ENCODE peak calls at places on chromosomes 3 and 15, in eight cellular contexts. G is T follicular helper cell; R is CD4-positive, alpha-beta T cell; Q is HT-29; F is GM10248; B is glutamatergic neuron; K is A549; T is mesendoderm. C is an unnamed sample.

GRCh38 chr3:145649368-145649887 is 511.6 kb downstream of the PLOD2 start:
- DNase-seq in G (no peak), R (no peak), Q (no peak), F (no peak), B (no peak), K (no peak), T (no peak), C (no peak)

GRCh38 chr15:67021455-67021854 is 43.9 kb upstream of the SMAD3 start:
- DNase-seq in G (no peak), R (no peak), Q (no peak), F (no peak), B (no peak), K (no peak), T (peak), C (no peak)

GRCh38 chr3:120450914-120451669 is at the start of gene FSTL1:
- DNase-seq in G (no peak), R (no peak), Q (no peak), F (no peak), B (peak), K (no peak), T (peak), C (peak)

GRCh38 chr15:73865904-73866303 is 7.5 kb upstream of the TBC1D21 start:
- DNase-seq in G (no peak), R (no peak), Q (no peak), F (no peak), B (no peak), K (no peak), T (no peak), C (peak)

GRCh38 chr3:69142090-69142489 is 19.7 kb upstream of the LMOD3 start:
- DNase-seq in G (no peak), R (no peak), Q (no peak), F (no peak), B (no peak), K (no peak), T (no peak), C (no peak)

GRCh38 chr3:10779293-10779805 is 36.7 kb upstream of the SLC6A11 start:
- DNase-seq in G (no peak), R (no peak), Q (no peak), F (no peak), B (no peak), K (no peak), T (no peak), C (no peak)

GRCh38 chr3:10883478-10884234 is 67.6 kb downstream of the SLC6A11 start:
- DNase-seq in G (no peak), R (no peak), Q (peak), F (peak), B (peak), K (peak), T (peak), C (no peak)

GRCh38 chr15:85646538-85647091 is 148.1 kb downstream of the KLHL25 start:
- DNase-seq in G (no peak), R (no peak), Q (no peak), F (peak), B (no peak), K (no peak), T (peak), C (no peak)

GRCh38 chr3:61057491-61057890 is 193.8 kb downstream of the FHIT start:
- DNase-seq in G (no peak), R (no peak), Q (no peak), F (no peak), B (no peak), K (no peak), T (no peak), C (no peak)

GRCh38 chr15:73273181-73274002 is 95.4 kb downstream of the HCN4 start:
- DNase-seq in G (peak), R (peak), Q (peak), F (peak), B (peak), K (peak), T (peak), C (peak)

GRCh38 chr15:56215769-56216168 is 27.9 kb downstream of the RFX7 start:
- DNase-seq in G (no peak), R (no peak), Q (no peak), F (no peak), B (no peak), K (peak), T (peak), C (no peak)

GRCh38 chr15:52180196-52180835 is 10.9 kb downstream of the GNB5 start:
- DNase-seq in G (peak), R (peak), Q (peak), F (peak), B (no peak), K (no peak), T (no peak), C (no peak)

GRCh38 chr3:32733631-32734229 is 48.7 kb downstream of the CNOT10 start:
- DNase-seq in G (no peak), R (no peak), Q (peak), F (peak), B (no peak), K (peak), T (peak), C (peak)

GRCh38 chr3:181689546-181689945 is 22.2 kb upstream of the SOX2 start:
- DNase-seq in G (no peak), R (no peak), Q (no peak), F (no peak), B (no peak), K (no peak), T (no peak), C (no peak)

GRCh38 chr3:107710851-107711250 is 188.1 kb downstream of the BBX start:
- DNase-seq in G (no peak), R (no peak), Q (peak), F (no peak), B (no peak), K (peak), T (peak), C (no peak)

GRCh38 chr3:73049319-73049718 is 12.1 kb upstream of the EBLN2 start:
- DNase-seq in G (no peak), R (no peak), Q (no peak), F (no peak), B (no peak), K (no peak), T (no peak), C (no peak)

GRCh38 chr3:46998121-46998851 is 18.8 kb downstream of the NBEAL2 start:
- DNase-seq in G (peak), R (peak), Q (peak), F (peak), B (peak), K (peak), T (peak), C (peak)

GRCh38 chr15:75659928-75660645 is 12.4 kb downstream of the SNX33 start:
- DNase-seq in G (no peak), R (no peak), Q (no peak), F (no peak), B (no peak), K (no peak), T (no peak), C (no peak)

GRCh38 chr15:70196314-70197291 is 98.9 kb upstream of the TLE3 start:
- DNase-seq in G (peak), R (peak), Q (no peak), F (peak), B (no peak), K (no peak), T (peak), C (peak)

GRCh38 chr3:171285287-171285686 is 174.9 kb downstream of the TNIK start:
- DNase-seq in G (no peak), R (no peak), Q (no peak), F (no peak), B (no peak), K (no peak), T (no peak), C (no peak)

GRCh38 chr3:112582242-112582874 is 20.5 kb downstream of the SLC35A5 start:
- DNase-seq in G (peak), R (no peak), Q (peak), F (no peak), B (peak), K (peak), T (peak), C (no peak)

GRCh38 chr3:178538065-178538464 is 1.8 kb downstream of the KCNMB2 start:
- DNase-seq in G (no peak), R (no peak), Q (no peak), F (no peak), B (no peak), K (no peak), T (no peak), C (no peak)

GRCh38 chr15:34644061-34644460 is 60.6 kb upstream of the GOLGA8B start:
- DNase-seq in G (no peak), R (no peak), Q (no peak), F (no peak), B (no peak), K (peak), T (peak), C (no peak)

GRCh38 chr15:71736286-71736947 is 73.9 kb upstream of the NR2E3 start:
- DNase-seq in G (no peak), R (no peak), Q (no peak), F (no peak), B (peak), K (no peak), T (no peak), C (no peak)

GRCh38 chr3:50978991-50979667 is 304.4 kb downstream of the DOCK3 start:
- DNase-seq in G (no peak), R (no peak), Q (no peak), F (no peak), B (no peak), K (no peak), T (peak), C (no peak)

GRCh38 chr3:24185738-24186384 is 240.8 kb downstream of the NR1D2 start:
- DNase-seq in G (no peak), R (no peak), Q (peak), F (peak), B (peak), K (peak), T (peak), C (peak)

GRCh38 chr3:94472511-94472910 is 409.6 kb downstream of the NSUN3 start:
- DNase-seq in G (no peak), R (no peak), Q (no peak), F (no peak), B (no peak), K (no peak), T (no peak), C (no peak)

GRCh38 chr3:111936191-111936841 is 42.5 kb upstream of the ABHD10 start:
- DNase-seq in G (no peak), R (no peak), Q (peak), F (no peak), B (no peak), K (peak), T (no peak), C (no peak)

GRCh38 chr15:39269821-39270220 is 311.1 kb upstream of the THBS1 start:
- DNase-seq in G (no peak), R (no peak), Q (no peak), F (no peak), B (no peak), K (no peak), T (no peak), C (no peak)